ENCODE peak calls at places on chromosome 18, in nine cellular contexts. S, W, E, A, O, F, R, D and Y are unnamed samples.

GRCh38 chr18:28149810-28150420 is 27.0 kb downstream of the CDH2 start:
- DNase-seq in S (no peak), W (no peak), E (no peak), A (no peak), O (no peak), F (peak), R (no peak), D (no peak), Y (no peak)

GRCh38 chr18:70289351-70290330 is 796 bp downstream of the SOCS6 start:
- DNase-seq in S (peak), W (peak), E (peak), A (no peak), O (peak), F (peak), R (no peak), D (no peak), Y (peak)

GRCh38 chr18:8389391-8390340 is 219.6 kb upstream of the RAB12 start:
- DNase-seq in S (peak), W (peak), E (peak), A (peak), O (peak), F (peak), R (peak), D (no peak), Y (peak)

GRCh38 chr18:73717570-73717969 is 430.1 kb downstream of the FBXO15 start:
- DNase-seq in S (no peak), W (no peak), E (peak), A (no peak), O (no peak), F (no peak), R (no peak), D (no peak), Y (no peak)

GRCh38 chr18:8610442-8610801 is 1.2 kb downstream of the RAB12 start:
- DNase-seq in S (no peak), W (no peak), E (peak), A (no peak), O (no peak), F (no peak), R (no peak), D (no peak), Y (no peak)

GRCh38 chr18:69518989-69519388 is 118.3 kb downstream of the DOK6 start:
- DNase-seq in S (no peak), W (no peak), E (no peak), A (no peak), O (no peak), F (no peak), R (no peak), D (no peak), Y (no peak)

GRCh38 chr18:74524097-74524496 is 10.2 kb upstream of the CNDP1 start:
- DNase-seq in S (peak), W (no peak), E (peak), A (no peak), O (no peak), F (peak), R (peak), D (no peak), Y (no peak)

GRCh38 chr18:61861372-61861771 is 31.4 kb downstream of the RNF152 start:
- DNase-seq in S (no peak), W (no peak), E (no peak), A (no peak), O (no peak), F (no peak), R (no peak), D (no peak), Y (no peak)

GRCh38 chr18:6994053-6994452 is 123.5 kb downstream of the LAMA1 start:
- DNase-seq in S (no peak), W (peak), E (no peak), A (no peak), O (no peak), F (no peak), R (no peak), D (no peak), Y (no peak)

GRCh38 chr18:56267334-56267733 is 371.1 kb downstream of the TXNL1 start:
- DNase-seq in S (no peak), W (no peak), E (no peak), A (no peak), O (no peak), F (no peak), R (no peak), D (no peak), Y (no peak)

GRCh38 chr18:22194151-22194598 is 24.8 kb downstream of the GATA6 start:
- DNase-seq in S (no peak), W (peak), E (no peak), A (no peak), O (no peak), F (no peak), R (no peak), D (no peak), Y (no peak)

GRCh38 chr18:48780151-48781001 is 170.4 kb downstream of the SMAD7 start:
- DNase-seq in S (no peak), W (no peak), E (no peak), A (no peak), O (no peak), F (no peak), R (no peak), D (no peak), Y (peak)

GRCh38 chr18:68847219-68847860 is 49.5 kb downstream of the CCDC102B start:
- DNase-seq in S (no peak), W (peak), E (no peak), A (no peak), O (peak), F (peak), R (no peak), D (no peak), Y (no peak)